ENCODE peak calls at places on chromosomes 2 and 18, in ten cellular contexts. One of them, this sample, is unnamed.

GRCh38 chr2:135985826-135986393 is 484 bp upstream of the DARS1 start:
- DNase-seq in BE2C: no peak
- DNase-seq in cardiac fibroblast: no peak
- DNase-seq in mucosa of descending colon: no peak
- DNase-seq in body of pancreas: no peak
- DNase-seq in right lobe of liver: no peak
- DNase-seq in choroid plexus epithelial cell: no peak
- DNase-seq in epithelial cell of esophagus: no peak
- DNase-seq in heart right ventricle: no peak
- DNase-seq in neuronal stem cell: no peak
- DNase-seq in this sample: no peak

GRCh38 chr2:172253190-172254052 is 150.7 kb upstream of the DLX2 start:
- DNase-seq in BE2C: peak
- DNase-seq in cardiac fibroblast: peak
- DNase-seq in mucosa of descending colon: no peak
- DNase-seq in body of pancreas: peak
- DNase-seq in right lobe of liver: no peak
- DNase-seq in choroid plexus epithelial cell: peak
- DNase-seq in epithelial cell of esophagus: peak
- DNase-seq in heart right ventricle: peak
- DNase-seq in neuronal stem cell: no peak
- DNase-seq in this sample: peak

GRCh38 chr2:240873805-240874714 is 5.4 kb downstream of the AGXT start:
- DNase-seq in BE2C: peak
- DNase-seq in cardiac fibroblast: no peak
- DNase-seq in mucosa of descending colon: peak
- DNase-seq in body of pancreas: no peak
- DNase-seq in right lobe of liver: peak
- DNase-seq in choroid plexus epithelial cell: no peak
- DNase-seq in epithelial cell of esophagus: no peak
- DNase-seq in heart right ventricle: no peak
- DNase-seq in neuronal stem cell: no peak
- DNase-seq in this sample: no peak

GRCh38 chr2:241460631-241461030 is 47.8 kb downstream of the STK25 start:
- DNase-seq in BE2C: no peak
- DNase-seq in cardiac fibroblast: no peak
- DNase-seq in mucosa of descending colon: no peak
- DNase-seq in body of pancreas: no peak
- DNase-seq in right lobe of liver: no peak
- DNase-seq in choroid plexus epithelial cell: no peak
- DNase-seq in epithelial cell of esophagus: no peak
- DNase-seq in heart right ventricle: no peak
- DNase-seq in neuronal stem cell: no peak
- DNase-seq in this sample: no peak

GRCh38 chr2:237351796-237352195 is 62.2 kb downstream of the COL6A3 start:
- DNase-seq in BE2C: no peak
- DNase-seq in cardiac fibroblast: no peak
- DNase-seq in mucosa of descending colon: no peak
- DNase-seq in body of pancreas: no peak
- DNase-seq in right lobe of liver: no peak
- DNase-seq in choroid plexus epithelial cell: no peak
- DNase-seq in epithelial cell of esophagus: no peak
- DNase-seq in heart right ventricle: no peak
- DNase-seq in neuronal stem cell: no peak
- DNase-seq in this sample: no peak

GRCh38 chr2:177325554-177325953 is 61.0 kb upstream of the NFE2L2 start:
- DNase-seq in BE2C: no peak
- DNase-seq in cardiac fibroblast: no peak
- DNase-seq in mucosa of descending colon: no peak
- DNase-seq in body of pancreas: no peak
- DNase-seq in right lobe of liver: no peak
- DNase-seq in choroid plexus epithelial cell: peak
- DNase-seq in epithelial cell of esophagus: peak
- DNase-seq in heart right ventricle: no peak
- DNase-seq in neuronal stem cell: no peak
- DNase-seq in this sample: no peak

GRCh38 chr2:184030245-184030644 is 568.1 kb upstream of the ZNF804A start:
- DNase-seq in BE2C: no peak
- DNase-seq in cardiac fibroblast: no peak
- DNase-seq in mucosa of descending colon: no peak
- DNase-seq in body of pancreas: no peak
- DNase-seq in right lobe of liver: no peak
- DNase-seq in choroid plexus epithelial cell: no peak
- DNase-seq in epithelial cell of esophagus: no peak
- DNase-seq in heart right ventricle: no peak
- DNase-seq in neuronal stem cell: no peak
- DNase-seq in this sample: no peak

GRCh38 chr2:207704031-207704430 is 7.4 kb upstream of the CCNYL1 start:
- DNase-seq in BE2C: no peak
- DNase-seq in cardiac fibroblast: no peak
- DNase-seq in mucosa of descending colon: no peak
- DNase-seq in body of pancreas: no peak
- DNase-seq in right lobe of liver: no peak
- DNase-seq in choroid plexus epithelial cell: no peak
- DNase-seq in epithelial cell of esophagus: no peak
- DNase-seq in heart right ventricle: no peak
- DNase-seq in neuronal stem cell: no peak
- DNase-seq in this sample: no peak

GRCh38 chr2:237026981-237027711 is 58.5 kb upstream of the COPS8 start:
- DNase-seq in BE2C: peak
- DNase-seq in cardiac fibroblast: peak
- DNase-seq in mucosa of descending colon: peak
- DNase-seq in body of pancreas: peak
- DNase-seq in right lobe of liver: peak
- DNase-seq in choroid plexus epithelial cell: peak
- DNase-seq in epithelial cell of esophagus: peak
- DNase-seq in heart right ventricle: peak
- DNase-seq in neuronal stem cell: peak
- DNase-seq in this sample: peak

GRCh38 chr18:8232791-8233190 is 376.4 kb upstream of the RAB12 start:
- DNase-seq in BE2C: no peak
- DNase-seq in cardiac fibroblast: no peak
- DNase-seq in mucosa of descending colon: no peak
- DNase-seq in body of pancreas: no peak
- DNase-seq in right lobe of liver: no peak
- DNase-seq in choroid plexus epithelial cell: no peak
- DNase-seq in epithelial cell of esophagus: no peak
- DNase-seq in heart right ventricle: no peak
- DNase-seq in neuronal stem cell: no peak
- DNase-seq in this sample: no peak

GRCh38 chr2:21280793-21281192 is 157.0 kb downstream of the TDRD15 start:
- DNase-seq in BE2C: no peak
- DNase-seq in cardiac fibroblast: no peak
- DNase-seq in mucosa of descending colon: no peak
- DNase-seq in body of pancreas: no peak
- DNase-seq in right lobe of liver: no peak
- DNase-seq in choroid plexus epithelial cell: no peak
- DNase-seq in epithelial cell of esophagus: no peak
- DNase-seq in heart right ventricle: no peak
- DNase-seq in neuronal stem cell: no peak
- DNase-seq in this sample: no peak

GRCh38 chr2:97761192-97761591 is 47.8 kb downstream of the ZAP70 start:
- DNase-seq in BE2C: no peak
- DNase-seq in cardiac fibroblast: no peak
- DNase-seq in mucosa of descending colon: no peak
- DNase-seq in body of pancreas: no peak
- DNase-seq in right lobe of liver: no peak
- DNase-seq in choroid plexus epithelial cell: no peak
- DNase-seq in epithelial cell of esophagus: no peak
- DNase-seq in heart right ventricle: no peak
- DNase-seq in neuronal stem cell: no peak
- DNase-seq in this sample: no peak

DNA sequence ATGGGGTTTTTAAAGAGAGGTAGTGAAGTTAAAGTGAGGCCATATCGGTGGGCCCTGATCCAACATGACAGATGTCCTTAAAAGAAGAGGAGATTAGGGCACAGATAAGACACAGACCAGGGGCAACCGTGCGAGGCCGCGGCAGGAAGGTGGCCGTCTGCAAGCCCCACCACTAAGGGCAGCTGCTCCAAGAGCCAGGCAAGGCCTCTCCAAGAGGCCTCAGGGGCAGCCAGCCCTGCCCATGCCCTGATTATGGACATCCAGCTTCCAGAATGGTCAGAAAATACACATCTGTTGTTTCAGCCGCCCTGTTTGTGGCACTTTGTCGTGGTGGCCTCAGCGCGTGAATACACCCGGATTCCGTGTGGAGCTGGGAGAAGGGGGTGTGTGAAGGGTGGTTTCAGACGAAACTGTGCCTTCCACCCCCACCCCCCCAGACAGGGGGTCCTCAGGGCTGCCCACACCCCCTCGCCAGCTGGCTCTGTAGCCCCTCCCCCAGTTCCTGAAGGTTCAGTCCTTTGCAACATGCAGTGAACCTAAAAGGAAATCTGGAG is 74.1 kb upstream of the SMAD7 start:
- DNase-seq in BE2C: peak
- DNase-seq in cardiac fibroblast: no peak
- DNase-seq in mucosa of descending colon: no peak
- DNase-seq in body of pancreas: no peak
- DNase-seq in right lobe of liver: no peak
- DNase-seq in choroid plexus epithelial cell: no peak
- DNase-seq in epithelial cell of esophagus: no peak
- DNase-seq in heart right ventricle: no peak
- DNase-seq in neuronal stem cell: no peak
- DNase-seq in this sample: no peak
- H3K4me3 ChIP-seq in BE2C: no peak
- H3K4me3 ChIP-seq in cardiac fibroblast: no peak
- H3K4me3 ChIP-seq in mucosa of descending colon: no peak
- H3K4me3 ChIP-seq in body of pancreas: no peak
- H3K4me3 ChIP-seq in right lobe of liver: no peak
- H3K4me3 ChIP-seq in choroid plexus epithelial cell: no peak
- H3K4me3 ChIP-seq in epithelial cell of esophagus: no peak
- H3K4me3 ChIP-seq in heart right ventricle: no peak
- H3K4me3 ChIP-seq in neuronal stem cell: no peak
- H3K4me3 ChIP-seq in this sample: no peak

DNA sequence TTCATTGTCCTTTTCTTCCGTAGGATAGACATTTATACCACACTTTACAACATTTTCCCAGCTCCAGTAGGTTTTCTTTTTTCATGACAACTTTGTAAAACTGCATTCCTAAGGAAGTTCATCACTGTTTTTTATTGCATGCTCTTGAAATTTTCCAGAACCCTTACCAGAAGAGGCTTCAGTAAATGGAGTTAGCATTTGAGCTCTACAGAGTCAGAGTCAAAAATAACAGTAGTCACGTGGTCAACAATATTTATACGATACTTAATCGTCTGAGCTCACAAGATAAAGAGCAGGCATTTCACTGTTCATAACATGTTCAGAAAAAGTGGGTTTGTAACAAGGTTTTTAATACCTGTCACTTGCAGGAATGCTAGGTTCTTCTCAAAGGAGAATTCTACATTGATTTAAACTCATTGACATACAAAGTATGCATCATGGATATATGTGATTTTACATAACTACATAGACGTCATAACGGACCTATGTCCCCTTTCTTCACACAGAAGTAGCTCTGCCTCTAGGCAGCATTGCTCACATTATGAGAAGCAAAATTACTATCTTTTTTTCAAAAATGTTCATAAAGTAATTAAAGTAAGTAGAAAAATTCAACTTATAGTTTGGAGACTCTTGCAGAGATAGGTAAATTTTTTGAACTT is 187.0 kb upstream of the COL3A1 start:
- DNase-seq in BE2C: no peak
- DNase-seq in cardiac fibroblast: peak
- DNase-seq in mucosa of descending colon: no peak
- DNase-seq in body of pancreas: no peak
- DNase-seq in right lobe of liver: no peak
- DNase-seq in choroid plexus epithelial cell: peak
- DNase-seq in epithelial cell of esophagus: peak
- DNase-seq in heart right ventricle: no peak
- DNase-seq in neuronal stem cell: no peak
- DNase-seq in this sample: no peak
- H3K4me3 ChIP-seq in BE2C: peak
- H3K4me3 ChIP-seq in cardiac fibroblast: no peak
- H3K4me3 ChIP-seq in mucosa of descending colon: no peak
- H3K4me3 ChIP-seq in body of pancreas: no peak
- H3K4me3 ChIP-seq in right lobe of liver: no peak
- H3K4me3 ChIP-seq in choroid plexus epithelial cell: no peak
- H3K4me3 ChIP-seq in epithelial cell of esophagus: no peak
- H3K4me3 ChIP-seq in heart right ventricle: no peak
- H3K4me3 ChIP-seq in neuronal stem cell: no peak
- H3K4me3 ChIP-seq in this sample: no peak

DNA sequence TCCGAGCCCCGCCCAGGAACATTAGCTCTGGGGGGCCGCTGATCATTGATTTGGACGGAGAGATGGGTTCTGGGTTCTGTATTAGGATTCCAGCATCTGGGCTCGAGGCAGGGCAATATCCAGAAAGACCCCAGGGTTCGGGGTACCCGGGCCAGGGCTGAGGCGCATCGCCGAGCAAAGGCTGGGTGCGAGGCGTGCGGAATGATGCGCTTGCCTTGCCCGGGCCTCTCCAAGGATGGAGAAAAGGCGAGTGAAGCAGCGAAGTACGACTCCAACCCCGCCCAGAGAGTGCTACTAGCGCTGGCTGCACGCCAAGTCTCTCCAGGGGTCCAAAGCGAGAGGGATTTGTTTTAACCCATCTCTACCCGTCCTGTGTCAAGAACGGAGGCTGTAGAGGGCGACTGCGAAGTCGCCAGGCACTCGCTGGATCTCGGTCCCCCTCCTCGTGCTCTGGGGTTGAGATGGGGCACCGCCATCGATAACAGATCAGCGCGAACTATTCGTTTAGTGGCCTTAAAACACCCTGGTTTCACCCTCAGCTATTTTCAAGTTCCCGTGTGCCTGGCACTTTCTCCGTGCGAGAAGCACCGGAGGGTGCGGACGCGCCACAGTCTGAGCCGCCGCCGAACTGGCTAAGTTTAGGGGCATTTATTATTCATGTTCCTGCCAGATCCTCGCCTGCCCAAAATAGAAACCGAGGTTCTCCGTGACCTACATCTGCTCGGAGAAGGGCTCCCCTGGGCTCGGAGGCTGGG is 1.9 kb downstream of the ADCYAP1 start:
- DNase-seq in BE2C: peak
- DNase-seq in cardiac fibroblast: peak
- DNase-seq in mucosa of descending colon: no peak
- DNase-seq in body of pancreas: no peak
- DNase-seq in right lobe of liver: no peak
- DNase-seq in choroid plexus epithelial cell: peak
- DNase-seq in epithelial cell of esophagus: no peak
- DNase-seq in heart right ventricle: no peak
- DNase-seq in neuronal stem cell: no peak
- DNase-seq in this sample: no peak
- H3K4me3 ChIP-seq in BE2C: peak
- H3K4me3 ChIP-seq in cardiac fibroblast: no peak
- H3K4me3 ChIP-seq in mucosa of descending colon: no peak
- H3K4me3 ChIP-seq in body of pancreas: peak
- H3K4me3 ChIP-seq in right lobe of liver: peak
- H3K4me3 ChIP-seq in choroid plexus epithelial cell: no peak
- H3K4me3 ChIP-seq in epithelial cell of esophagus: no peak
- H3K4me3 ChIP-seq in heart right ventricle: peak
- H3K4me3 ChIP-seq in neuronal stem cell: peak
- H3K4me3 ChIP-seq in this sample: peak

DNA sequence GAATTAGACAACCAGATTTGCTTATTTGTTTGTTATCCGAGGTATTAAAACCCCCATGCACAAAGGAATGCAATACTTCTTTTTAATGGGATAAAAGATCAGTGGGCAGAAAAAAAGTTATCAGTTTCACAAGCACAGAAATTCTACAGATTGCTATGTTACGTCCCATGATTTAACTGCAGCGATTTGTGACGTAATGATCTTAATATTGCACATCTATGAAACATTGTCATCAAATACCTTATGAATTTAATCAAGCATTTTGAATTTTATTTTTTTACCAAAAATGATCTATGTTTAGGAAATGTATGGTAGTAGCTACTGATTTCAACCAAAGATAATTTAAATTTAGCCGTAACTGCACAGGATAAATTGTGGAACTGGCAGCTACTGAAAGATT is 138.9 kb downstream of the FHOD3 start:
- DNase-seq in BE2C: no peak
- DNase-seq in cardiac fibroblast: no peak
- DNase-seq in mucosa of descending colon: no peak
- DNase-seq in body of pancreas: no peak
- DNase-seq in right lobe of liver: no peak
- DNase-seq in choroid plexus epithelial cell: no peak
- DNase-seq in epithelial cell of esophagus: no peak
- DNase-seq in heart right ventricle: no peak
- DNase-seq in neuronal stem cell: no peak
- DNase-seq in this sample: no peak
- H3K4me3 ChIP-seq in BE2C: no peak
- H3K4me3 ChIP-seq in cardiac fibroblast: no peak
- H3K4me3 ChIP-seq in mucosa of descending colon: no peak
- H3K4me3 ChIP-seq in body of pancreas: no peak
- H3K4me3 ChIP-seq in right lobe of liver: no peak
- H3K4me3 ChIP-seq in choroid plexus epithelial cell: no peak
- H3K4me3 ChIP-seq in epithelial cell of esophagus: no peak
- H3K4me3 ChIP-seq in heart right ventricle: no peak
- H3K4me3 ChIP-seq in neuronal stem cell: no peak
- H3K4me3 ChIP-seq in this sample: no peak

This sample was measured in retinal pigment epithelial cell.